ENCODE peak calls at places on chromosome 11, in five cellular contexts. M is activated T-cell treated with anti-CD3 and anti-CD28 coated beads, Interleukin-2, amount 50 U/mL, for 72 hours; S is SJSA1; Q is NAMALWA; J is pons. Y is an unnamed sample.

GRCh38 chr11:21785351-21785750 is 407.5 kb upstream of the ANO5 start:
- DNase-seq in M (no peak), S (no peak), Q (no peak), J (no peak), Y (no peak)

GRCh38 chr11:87036756-87037449 is 831 bp upstream of the TMEM135 start:
- DNase-seq in M (no peak), S (no peak), Q (peak), J (peak), Y (peak)

GRCh38 chr11:33868646-33869461 is 23.0 kb downstream of the LMO2 start:
- DNase-seq in M (no peak), S (peak), Q (no peak), J (no peak), Y (no peak)

GRCh38 chr11:118343981-118344521 is at the start of gene CD3G:
- DNase-seq in M (peak), S (no peak), Q (no peak), J (no peak), Y (no peak)

GRCh38 chr11:115965754-115966504 is 461.7 kb upstream of the CADM1 start:
- DNase-seq in M (no peak), S (peak), Q (no peak), J (no peak), Y (no peak)

GRCh38 chr11:62004473-62004872 is 37.0 kb upstream of the FTH1 start:
- DNase-seq in M (no peak), S (peak), Q (no peak), J (peak), Y (peak)

GRCh38 chr11:824942-825341 is 2.8 kb upstream of the CRACR2B start:
- DNase-seq in M (no peak), S (no peak), Q (no peak), J (no peak), Y (no peak)

GRCh38 chr11:102325088-102325487 is 7.8 kb downstream of the BIRC3 start:
- DNase-seq in M (no peak), S (no peak), Q (no peak), J (no peak), Y (peak)

Y was measured in GM12865.